ENCODE peak calls at places on chromosomes 1 and 21, in seven cellular contexts. Z is GM23248, I is HCT116, O is GM23338, E is PC-3, U is hepatocyte, C is neural progenitor cell. S is an unnamed sample.
A peak's percentile ranks its signal among the peaks of the same experiment; 100 is the strongest.

GRCh38 chr1:66764994-66765578 is 12.8 kb downstream of the DYNLT5 start:
- DNase-seq in E (peak; percentile 65), O (peak; percentile 40), U (peak; percentile 66), C (peak; percentile 37), I (peak; percentile 31), Z (peak; percentile 69), S (peak; percentile 79)

GRCh38 chr1:159067699-159068621 is 8.6 kb downstream of the AIM2 start:
- DNase-seq in C (no peak), O (no peak), E (no peak), Z (no peak), U (no peak), I (no peak), S (peak; percentile 97)

GRCh38 chr1:63994636-63995035 is 208.8 kb upstream of the UBE2U start:
- DNase-seq in E (no peak), Z (no peak), O (no peak), U (no peak), C (no peak), I (no peak), S (no peak)

GRCh38 chr1:242826706-242827336 is 302.3 kb upstream of the PLD5 start:
- DNase-seq in C (no peak), U (no peak), E (no peak), O (no peak), I (no peak), Z (peak; percentile 0), S (no peak)

GRCh38 chr1:100364731-100365130 is 12.4 kb downstream of the CDC14A start:
- DNase-seq in C (no peak), O (no peak), Z (no peak), I (no peak), E (no peak), U (no peak), S (no peak)

GRCh38 chr21:34100789-34101188 is 27.4 kb downstream of the MRPS6 start:
- DNase-seq in O (no peak), E (no peak), I (no peak), Z (peak; percentile 64), U (no peak), C (no peak), S (no peak)

GRCh38 chr1:2988256-2988655 is 33.0 kb upstream of the ACTRT2 start:
- DNase-seq in E (no peak), O (no peak), C (no peak), I (no peak), U (no peak), Z (no peak), S (no peak)

GRCh38 chr1:173914366-173914871 is 2.7 kb downstream of the SERPINC1 start:
- DNase-seq in Z (peak; percentile 53), C (peak; percentile 34), O (peak; percentile 81), I (peak; percentile 48), E (peak; percentile 53), U (peak; percentile 21), S (peak; percentile 67)

GRCh38 chr1:170593612-170594011 is 61.6 kb downstream of the GORAB start:
- DNase-seq in U (no peak), Z (peak; percentile 55), C (no peak), I (no peak), O (no peak), E (no peak), S (no peak)

GRCh38 chr1:86866665-86867064 is 47.3 kb downstream of the SELENOF start:
- DNase-seq in I (no peak), Z (peak; percentile 75), O (no peak), U (no peak), C (no peak), E (no peak), S (no peak)

GRCh38 chr21:33680870-33681269 is 38.6 kb downstream of the ITSN1 start:
- DNase-seq in I (no peak), E (no peak), O (no peak), C (no peak), U (no peak), Z (no peak), S (no peak)

GRCh38 chr1:244989813-244990212 is 125.5 kb upstream of the HNRNPU start:
- DNase-seq in I (no peak), Z (peak; percentile 59), U (no peak), C (no peak), O (no peak), E (peak; percentile 54), S (no peak)

GRCh38 chr1:16396591-16396990 is 29.5 kb downstream of the SZRD1 start:
- DNase-seq in C (no peak), E (peak; percentile 28), U (peak; percentile 44), I (no peak), O (no peak), Z (peak; percentile 92), S (no peak)

GRCh38 chr1:228368801-228369607 is 37.6 kb downstream of the TRIM11 start:
- DNase-seq in E (no peak), O (no peak), I (no peak), U (no peak), Z (no peak), C (no peak), S (no peak)

GRCh38 chr21:28704746-28705145 is 287.9 kb downstream of the LTN1 start:
- DNase-seq in U (peak; percentile 8), I (no peak), O (no peak), E (no peak), Z (no peak), C (no peak), S (no peak)

GRCh38 chr1:228093050-228093906 is 9.8 kb downstream of the C1orf35 start:
- DNase-seq in Z (no peak), O (no peak), I (no peak), E (peak; percentile 53), U (peak; percentile 3), C (no peak), S (no peak)

GRCh38 chr1:53304527-53304926 is 23.3 kb downstream of the LRP8 start:
- DNase-seq in Z (no peak), E (no peak), I (no peak), C (no peak), U (no peak), O (no peak), S (no peak)

GRCh38 chr1:53306168-53306567 is 21.7 kb downstream of the LRP8 start:
- DNase-seq in U (no peak), I (no peak), E (no peak), Z (peak; percentile 31), O (no peak), C (no peak), S (no peak)

GRCh38 chr1:53305650-53306049 is 22.2 kb downstream of the LRP8 start:
- DNase-seq in C (no peak), I (no peak), Z (peak; percentile 14), U (no peak), O (no peak), E (no peak), S (no peak)

GRCh38 chr1:53303651-53304515 is 24.0 kb downstream of the LRP8 start:
- DNase-seq in O (no peak), I (no peak), E (no peak), Z (no peak), U (no peak), C (no peak), S (no peak)

GRCh38 chr1:53303175-53303574 is 24.7 kb downstream of the LRP8 start:
- DNase-seq in E (no peak), C (no peak), Z (no peak), O (peak; percentile 31), I (no peak), U (no peak), S (no peak)
- TF ChIP-seq EZH2phosphoT487 in E (no peak), C (no peak), Z (no peak), O (no peak), I (no peak), U (no peak), S (no peak)

GRCh38 chr1:160251687-160252526 is 10.4 kb downstream of the DCAF8 start:
- DNase-seq in Z (peak; percentile 89), I (peak; percentile 38), C (peak; percentile 91), U (peak; percentile 87), E (peak; percentile 86), O (peak; percentile 90), S (peak; percentile 83)
- TF ChIP-seq EZH2phosphoT487 in Z (no peak), I (no peak), C (no peak), U (no peak), E (no peak), O (no peak), S (no peak)

DNA sequence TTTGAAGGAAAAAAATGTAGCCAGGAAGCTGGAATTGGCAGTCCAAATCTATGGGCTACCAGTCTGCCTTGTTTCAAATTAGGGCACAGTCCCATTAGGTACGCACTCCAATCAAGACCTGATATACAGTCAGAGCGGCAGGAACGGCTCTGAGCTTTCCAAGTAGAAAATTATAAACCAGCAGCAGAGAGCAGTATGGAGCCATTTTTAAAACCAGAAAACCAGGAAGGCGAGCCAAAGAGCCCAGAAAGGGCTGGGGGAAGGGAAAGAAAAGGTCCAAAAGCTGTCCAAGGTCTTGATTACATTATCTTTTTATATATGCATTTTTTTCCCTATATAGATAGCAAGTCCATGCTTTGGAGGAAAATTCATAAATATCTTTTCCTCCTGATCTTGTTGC is 719.0 kb downstream of the RWDD3 start:
- DNase-seq in C (peak; percentile 37), U (peak; percentile 58), Z (peak; percentile 55), I (peak; percentile 6), E (peak; percentile 26), O (peak; percentile 67), S (no peak)
- TF ChIP-seq EZH2phosphoT487 in C (no peak), U (no peak), Z (no peak), I (no peak), E (no peak), O (no peak), S (no peak)

GRCh38 chr1:27556435-27556780 is 47.5 kb downstream of the AHDC1 start:
- DNase-seq in C (no peak), I (no peak), U (no peak), Z (no peak), E (no peak), O (no peak), S (no peak)

GRCh38 chr1:27554777-27555699 is 48.9 kb downstream of the AHDC1 start:
- DNase-seq in C (no peak), I (no peak), Z (no peak), O (no peak), U (no peak), E (no peak), S (no peak)

GRCh38 chr1:27552911-27553420 is 51.0 kb downstream of the AHDC1 start:
- DNase-seq in O (peak; percentile 64), I (no peak), C (no peak), Z (no peak), E (no peak), U (no peak), S (no peak)

GRCh38 chr1:27555700-27556424 is 48.1 kb downstream of the AHDC1 start:
- DNase-seq in I (no peak), C (no peak), U (peak; percentile 56), Z (no peak), O (no peak), E (no peak), S (peak; percentile 85)

GRCh38 chr1:27554293-27554692 is 49.7 kb downstream of the AHDC1 start:
- DNase-seq in U (no peak), Z (no peak), E (no peak), C (no peak), O (no peak), I (no peak), S (no peak)
- TF ChIP-seq EZH2phosphoT487 in U (no peak), Z (no peak), E (no peak), C (no peak), O (no peak), I (no peak), S (no peak)

S was measured in OCI-LY7.